ENCODE peak calls at places on chromosomes 16 and 17, in ten cellular contexts. C is kidney; P is CD8-positive, alpha-beta T cell; I is suprapubic skin; W is lower lobe of right lung; D is mucosa of descending colon; T is HL-60; U is lung; O is fibroblast of the aortic adventitia; B is adrenal gland. M is an unnamed sample.

GRCh38 chr17:81667754-81668153 is 1.2 kb downstream of the CCDC137 start:
- DNase-seq in U (no peak), D (no peak), O (no peak), B (no peak), P (no peak), I (no peak), W (no peak), T (peak), C (no peak), M (no peak)

GRCh38 chr16:1199342-1200013 is 25.6 kb downstream of the TPSG1 start:
- DNase-seq in U (no peak), T (no peak), P (no peak), C (no peak), D (no peak), W (no peak), B (no peak), I (no peak), O (no peak), M (no peak)

GRCh38 chr16:719815-720506 is 985 bp upstream of the ANTKMT start:
- DNase-seq in B (no peak), W (no peak), U (no peak), D (peak), C (no peak), P (peak), I (no peak), O (no peak), T (peak), M (no peak)

GRCh38 chr17:67258836-67259468 is 14.0 kb upstream of the HELZ start:
- DNase-seq in U (no peak), P (peak), I (no peak), O (no peak), B (peak), T (peak), W (no peak), D (no peak), C (no peak), M (no peak)

GRCh38 chr17:75113798-75114551 is 4.2 kb downstream of the ARMC7 start:
- DNase-seq in W (peak), C (peak), P (peak), B (peak), T (peak), I (peak), O (peak), D (peak), U (peak), M (peak)

GRCh38 chr17:69325518-69326301 is 1.2 kb downstream of the ABCA5 start:
- DNase-seq in I (no peak), C (no peak), W (no peak), T (no peak), U (no peak), O (no peak), P (no peak), B (no peak), D (peak), M (no peak)

GRCh38 chr17:42252528-42253172 is 23.5 kb downstream of the STAT5B start:
- DNase-seq in C (no peak), I (no peak), D (no peak), W (no peak), T (no peak), U (no peak), O (no peak), B (no peak), P (no peak), M (peak)

GRCh38 chr17:40358323-40359038 is 6.1 kb downstream of the GJD3 start:
- DNase-seq in C (peak), U (peak), T (peak), I (peak), D (peak), B (peak), P (peak), W (peak), O (peak), M (peak)

GRCh38 chr17:7797976-7798375 is 36.0 kb upstream of the KDM6B start:
- DNase-seq in D (no peak), O (no peak), U (no peak), I (no peak), W (no peak), P (no peak), C (peak), B (no peak), T (no peak), M (no peak)

GRCh38 chr17:2122641-2123302 is 67.9 kb downstream of the HIC1 start:
- DNase-seq in T (peak), B (peak), O (peak), U (peak), P (no peak), C (peak), D (peak), W (peak), I (peak), M (peak)

GRCh38 chr17:10621397-10621796 is 35.7 kb downstream of the MYH3 start:
- DNase-seq in I (no peak), U (no peak), D (no peak), W (no peak), P (no peak), C (no peak), B (no peak), T (no peak), O (peak), M (no peak)

GRCh38 chr17:10616502-10617119 is 40.5 kb downstream of the MYH3 start:
- DNase-seq in T (peak), P (peak), U (peak), D (peak), O (peak), I (peak), W (peak), B (peak), C (peak), M (peak)

GRCh38 chr17:10620823-10621222 is 36.3 kb downstream of the MYH3 start:
- DNase-seq in P (no peak), O (no peak), U (no peak), C (no peak), W (no peak), T (no peak), D (no peak), B (no peak), I (no peak), M (no peak)

GRCh38 chr17:10617120-10617505 is 40.0 kb downstream of the MYH3 start:
- DNase-seq in D (no peak), T (no peak), P (no peak), W (no peak), O (no peak), B (no peak), U (no peak), C (no peak), I (no peak), M (no peak)

DNA sequence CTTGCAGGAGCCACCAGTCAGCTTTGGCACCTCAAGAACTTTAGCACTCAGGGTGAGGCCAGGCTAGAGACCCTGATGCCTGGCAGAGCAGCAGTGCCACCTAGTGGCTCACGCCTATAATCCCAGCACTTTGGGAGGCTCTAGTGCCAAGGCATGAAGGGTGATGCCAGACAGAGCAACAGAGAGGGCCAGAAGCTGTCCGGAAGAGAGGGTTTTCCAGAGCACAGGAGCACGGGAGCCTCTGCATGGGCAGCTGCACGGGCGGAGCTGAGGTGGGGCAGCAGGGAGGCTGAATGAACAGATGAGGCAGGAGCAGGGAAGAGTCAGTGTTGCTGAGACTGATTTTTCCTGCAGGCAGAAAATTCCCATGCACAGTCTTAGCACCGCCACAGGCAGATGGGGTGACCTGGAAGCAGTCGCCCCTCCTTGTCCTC is 38.9 kb downstream of the MYH3 start:
- DNase-seq in B (peak), T (peak), U (peak), I (no peak), D (peak), W (peak), O (peak), C (no peak), P (peak), M (peak)
- TF ChIP-seq CTCF in B (peak), T (peak), U (peak), I (peak), D (peak), W (peak), O (peak), C (peak), P (peak), M (peak)

GRCh38 chr16:69130461-69130860 is 1.9 kb downstream of the CHTF8 start:
- DNase-seq in O (no peak), B (no peak), I (no peak), P (no peak), D (no peak), W (no peak), C (no peak), T (no peak), U (no peak), M (no peak)
- H3K4me3 ChIP-seq in O (peak), B (no peak), I (no peak), P (no peak), D (no peak), W (no peak), C (peak), T (no peak), U (no peak), M (peak)

DNA sequence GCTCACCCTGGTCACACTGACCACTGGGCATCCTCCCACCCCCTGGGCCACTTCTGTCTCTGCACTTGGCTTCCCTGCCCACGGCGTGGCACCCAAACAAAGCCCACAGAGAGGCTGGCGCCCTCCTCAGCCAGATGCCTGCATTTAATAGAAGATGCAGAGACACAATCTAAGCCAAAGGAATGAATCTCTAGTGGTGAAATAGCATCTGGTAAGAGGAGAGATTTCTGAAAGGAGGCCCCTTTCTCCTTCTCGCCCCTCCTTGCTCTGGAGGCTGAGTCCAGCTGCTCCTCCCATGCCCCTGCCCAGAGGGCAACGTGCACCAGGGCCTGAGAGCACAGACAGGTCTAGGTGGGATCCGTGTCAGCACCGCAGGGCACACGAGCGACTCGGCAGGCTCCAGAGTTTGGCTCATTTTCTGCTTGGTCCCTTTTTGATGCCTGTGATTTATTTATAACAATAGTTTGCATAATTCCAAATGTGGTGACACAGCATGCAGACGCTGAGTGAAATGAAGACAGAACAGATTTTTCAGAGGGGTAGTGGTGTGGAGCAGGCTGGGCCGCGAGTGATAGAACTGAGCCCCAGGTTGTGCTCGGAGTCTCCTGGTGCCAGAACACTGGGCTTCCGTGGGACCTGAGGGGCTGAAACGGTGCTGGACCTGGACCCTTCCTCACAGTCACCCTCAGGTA is 95.6 kb downstream of the METRNL start:
- DNase-seq in U (no peak), T (no peak), O (no peak), W (no peak), D (no peak), B (no peak), C (no peak), P (no peak), I (no peak), M (peak)
- TF ChIP-seq CTCF in U (no peak), T (no peak), O (peak), W (no peak), D (no peak), B (no peak), C (no peak), P (no peak), I (no peak), M (peak)

DNA sequence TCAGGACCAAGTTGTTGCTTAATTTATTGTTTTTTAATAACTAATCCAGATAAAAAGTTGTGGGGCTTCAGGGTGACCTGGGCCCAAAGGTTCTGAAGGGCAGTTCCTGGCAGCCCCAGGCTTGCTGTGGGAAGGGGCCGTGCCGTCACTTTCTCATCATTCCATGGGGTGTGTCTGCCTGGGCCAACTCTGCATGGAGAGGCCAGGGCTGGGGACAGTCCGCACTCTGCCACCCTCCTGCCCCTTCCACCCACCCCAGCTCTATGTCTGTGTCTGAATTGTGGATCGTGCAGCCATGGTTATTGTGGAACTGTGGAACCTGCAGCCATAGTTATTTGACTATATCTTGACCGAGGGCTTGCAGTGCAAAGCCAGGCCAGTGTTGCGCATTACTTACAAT is 4.0 kb downstream of the LIMD2 start:
- DNase-seq in I (no peak), C (no peak), B (no peak), D (no peak), T (no peak), W (no peak), U (no peak), P (peak), O (no peak), M (no peak)
- H3K4me3 ChIP-seq in I (no peak), C (no peak), B (no peak), D (no peak), T (no peak), W (no peak), U (no peak), P (peak), O (no peak), M (no peak)

GRCh38 chr17:55005520-55005919 is 37.0 kb downstream of the STXBP4 start:
- DNase-seq in B (no peak), O (peak), P (no peak), T (peak), W (no peak), I (no peak), C (no peak), D (no peak), U (no peak), M (peak)
- TF ChIP-seq CTCF in B (peak), O (peak), P (no peak), T (peak), W (no peak), I (no peak), C (peak), D (no peak), U (no peak), M (peak)

GRCh38 chr17:57943140-57943539 is 12.1 kb downstream of the CUEDC1 start:
- DNase-seq in U (no peak), O (peak), P (no peak), C (no peak), B (peak), D (no peak), I (no peak), W (no peak), T (peak), M (peak)
- H3K4me3 ChIP-seq in U (no peak), O (no peak), P (no peak), C (no peak), B (no peak), D (no peak), I (no peak), W (no peak), T (no peak), M (no peak)

M was measured in AG10803.